ENCODE peak calls at places on chromosomes 11 and 22, in six cellular contexts. One of them, this sample, is unnamed.

GRCh38 chr11:2102132-2102882 is 36.9 kb downstream of the IGF2 start:
- DNase-seq in sigmoid colon: peak; percentile 48
- DNase-seq in stomach: no peak
- DNase-seq in GM12878: no peak
- DNase-seq in breast epithelium: peak; percentile 36
- DNase-seq in HepG2: peak; percentile 71
- DNase-seq in this sample: no peak

GRCh38 chr11:124746621-124747243 is 5.3 kb downstream of the VSIG2 start:
- DNase-seq in stomach: peak; percentile 93
- DNase-seq in sigmoid colon: no peak
- DNase-seq in breast epithelium: peak; percentile 81
- DNase-seq in GM12878: peak; percentile 53
- DNase-seq in HepG2: peak; percentile 89
- DNase-seq in this sample: peak; percentile 94

GRCh38 chr11:70836071-70836470 is 416.3 kb downstream of the SHANK2 start:
- DNase-seq in HepG2: no peak
- DNase-seq in GM12878: no peak
- DNase-seq in stomach: no peak
- DNase-seq in breast epithelium: no peak
- DNase-seq in sigmoid colon: no peak
- DNase-seq in this sample: no peak

GRCh38 chr22:50303848-50304527 is 3.5 kb downstream of the PLXNB2 start:
- DNase-seq in HepG2: peak; percentile 23
- DNase-seq in GM12878: no peak
- DNase-seq in breast epithelium: no peak
- DNase-seq in stomach: peak; percentile 79
- DNase-seq in sigmoid colon: peak; percentile 88
- DNase-seq in this sample: peak; percentile 72

GRCh38 chr11:118046051-118046963 is 30.6 kb upstream of the TMPRSS4 start:
- DNase-seq in stomach: no peak
- DNase-seq in sigmoid colon: no peak
- DNase-seq in breast epithelium: no peak
- DNase-seq in GM12878: peak; percentile 44
- DNase-seq in HepG2: no peak
- DNase-seq in this sample: no peak

GRCh38 chr11:120750647-120751419 is 239.3 kb downstream of the GRIK4 start:
- DNase-seq in sigmoid colon: no peak
- DNase-seq in stomach: no peak
- DNase-seq in HepG2: no peak
- DNase-seq in GM12878: no peak
- DNase-seq in breast epithelium: no peak
- DNase-seq in this sample: no peak

GRCh38 chr22:44330727-44331660 is 18.2 kb upstream of the SHISAL1 start:
- DNase-seq in stomach: no peak
- DNase-seq in HepG2: no peak
- DNase-seq in sigmoid colon: peak; percentile 66
- DNase-seq in GM12878: no peak
- DNase-seq in breast epithelium: no peak
- DNase-seq in this sample: no peak

GRCh38 chr11:69642913-69643632 is 2.1 kb downstream of the CCND1 start:
- DNase-seq in sigmoid colon: peak; percentile 86
- DNase-seq in HepG2: peak; percentile 50
- DNase-seq in breast epithelium: peak; percentile 76
- DNase-seq in GM12878: no peak
- DNase-seq in stomach: peak; percentile 85
- DNase-seq in this sample: peak; percentile 86

GRCh38 chr22:29907753-29908515 is 25.0 kb downstream of the MTMR3 start:
- DNase-seq in HepG2: peak; percentile 75
- DNase-seq in breast epithelium: peak; percentile 75
- DNase-seq in sigmoid colon: peak; percentile 73
- DNase-seq in GM12878: no peak
- DNase-seq in stomach: peak; percentile 92
- DNase-seq in this sample: peak; percentile 86

GRCh38 chr11:106961048-106961447 is 57.2 kb downstream of the GUCY1A2 start:
- DNase-seq in stomach: no peak
- DNase-seq in HepG2: no peak
- DNase-seq in breast epithelium: no peak
- DNase-seq in sigmoid colon: no peak
- DNase-seq in GM12878: no peak
- DNase-seq in this sample: no peak

GRCh38 chr22:27779650-27780049 is 21.9 kb downstream of the MN1 start:
- DNase-seq in sigmoid colon: no peak
- DNase-seq in HepG2: no peak
- DNase-seq in breast epithelium: no peak
- DNase-seq in stomach: no peak
- DNase-seq in GM12878: no peak
- DNase-seq in this sample: no peak

GRCh38 chr11:32527776-32528175 is 55.9 kb upstream of the EIF3M start:
- DNase-seq in sigmoid colon: no peak
- DNase-seq in breast epithelium: no peak
- DNase-seq in stomach: no peak
- DNase-seq in GM12878: no peak
- DNase-seq in HepG2: no peak
- DNase-seq in this sample: no peak

GRCh38 chr11:121105063-121105480 is 4.0 kb downstream of the TECTA start:
- DNase-seq in stomach: no peak
- DNase-seq in HepG2: no peak
- DNase-seq in breast epithelium: no peak
- DNase-seq in sigmoid colon: peak; percentile 85
- DNase-seq in GM12878: no peak
- DNase-seq in this sample: no peak

GRCh38 chr11:69211540-69212120 is 55.9 kb downstream of the SMIM38 start:
- DNase-seq in stomach: no peak
- DNase-seq in GM12878: no peak
- DNase-seq in breast epithelium: peak; percentile 41
- DNase-seq in sigmoid colon: peak; percentile 36
- DNase-seq in HepG2: no peak
- DNase-seq in this sample: no peak

GRCh38 chr22:24995649-24996180 is 43.2 kb downstream of the KIAA1671 start:
- DNase-seq in HepG2: no peak
- DNase-seq in stomach: no peak
- DNase-seq in breast epithelium: no peak
- DNase-seq in GM12878: no peak
- DNase-seq in sigmoid colon: no peak
- DNase-seq in this sample: no peak

GRCh38 chr11:28983780-28984179 is 875.6 kb downstream of the METTL15 start:
- DNase-seq in stomach: no peak
- DNase-seq in sigmoid colon: no peak
- DNase-seq in HepG2: no peak
- DNase-seq in breast epithelium: no peak
- DNase-seq in GM12878: no peak
- DNase-seq in this sample: no peak

GRCh38 chr22:29014773-29015172 is 46.9 kb downstream of the C22orf31 start:
- DNase-seq in breast epithelium: no peak
- DNase-seq in sigmoid colon: no peak
- DNase-seq in GM12878: no peak
- DNase-seq in stomach: no peak
- DNase-seq in HepG2: no peak
- DNase-seq in this sample: no peak

GRCh38 chr11:27541790-27542189 is 35.2 kb upstream of the LIN7C start:
- DNase-seq in sigmoid colon: no peak
- DNase-seq in stomach: no peak
- DNase-seq in GM12878: no peak
- DNase-seq in breast epithelium: no peak
- DNase-seq in HepG2: no peak
- DNase-seq in this sample: no peak

GRCh38 chr22:20080445-20080775 is 369 bp downstream of the DGCR8 start:
- DNase-seq in breast epithelium: no peak
- DNase-seq in sigmoid colon: peak; percentile 84
- DNase-seq in GM12878: no peak
- DNase-seq in HepG2: peak; percentile 23
- DNase-seq in stomach: peak; percentile 62
- DNase-seq in this sample: peak; percentile 71

GRCh38 chr11:134662629-134663360 is 250.8 kb upstream of the B3GAT1 start:
- DNase-seq in stomach: peak; percentile 20
- DNase-seq in GM12878: no peak
- DNase-seq in breast epithelium: no peak
- DNase-seq in HepG2: no peak
- DNase-seq in sigmoid colon: peak; percentile 32
- DNase-seq in this sample: no peak

GRCh38 chr22:19497245-19497644 is 17.5 kb downstream of the CDC45 start:
- DNase-seq in HepG2: no peak
- DNase-seq in GM12878: no peak
- DNase-seq in stomach: no peak
- DNase-seq in sigmoid colon: no peak
- DNase-seq in breast epithelium: no peak
- DNase-seq in this sample: no peak

GRCh38 chr11:64372802-64373597 is 14.0 kb downstream of the RPS6KA4 start:
- DNase-seq in breast epithelium: no peak
- DNase-seq in sigmoid colon: no peak
- DNase-seq in HepG2: peak; percentile 51
- DNase-seq in stomach: no peak
- DNase-seq in GM12878: no peak
- DNase-seq in this sample: no peak

DNA sequence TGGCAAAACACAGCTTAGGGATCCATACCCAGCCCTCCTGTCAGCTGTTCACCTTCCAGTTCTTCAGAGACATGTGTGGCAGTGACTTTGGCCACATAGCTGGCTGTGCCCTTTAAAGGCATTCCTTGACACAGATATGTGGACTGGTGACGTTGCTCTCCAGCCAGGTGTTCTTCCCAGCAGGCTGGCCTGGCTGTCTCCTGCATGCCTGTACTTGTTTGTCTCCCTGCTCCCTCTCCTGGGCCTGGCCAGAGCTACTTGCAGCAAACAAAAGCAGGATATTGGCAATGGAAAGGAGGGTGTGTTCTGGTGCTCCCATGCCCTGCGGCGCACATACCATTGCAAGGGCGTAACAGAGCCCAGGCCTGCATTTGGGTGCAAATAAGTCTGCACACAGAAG is 38.3 kb downstream of the PIK3IP1 start:
- DNase-seq in GM12878: no peak
- DNase-seq in stomach: peak; percentile 89
- DNase-seq in HepG2: peak; percentile 16
- DNase-seq in breast epithelium: peak; percentile 88
- DNase-seq in sigmoid colon: peak; percentile 39
- DNase-seq in this sample: peak; percentile 73
- TF ChIP-seq POLR2AphosphoS5 in GM12878: no peak
- TF ChIP-seq POLR2AphosphoS5 in stomach: peak; percentile 57
- TF ChIP-seq POLR2AphosphoS5 in HepG2: no peak
- TF ChIP-seq POLR2AphosphoS5 in breast epithelium: peak; percentile 77
- TF ChIP-seq POLR2AphosphoS5 in sigmoid colon: no peak
- TF ChIP-seq POLR2AphosphoS5 in this sample: no peak

DNA sequence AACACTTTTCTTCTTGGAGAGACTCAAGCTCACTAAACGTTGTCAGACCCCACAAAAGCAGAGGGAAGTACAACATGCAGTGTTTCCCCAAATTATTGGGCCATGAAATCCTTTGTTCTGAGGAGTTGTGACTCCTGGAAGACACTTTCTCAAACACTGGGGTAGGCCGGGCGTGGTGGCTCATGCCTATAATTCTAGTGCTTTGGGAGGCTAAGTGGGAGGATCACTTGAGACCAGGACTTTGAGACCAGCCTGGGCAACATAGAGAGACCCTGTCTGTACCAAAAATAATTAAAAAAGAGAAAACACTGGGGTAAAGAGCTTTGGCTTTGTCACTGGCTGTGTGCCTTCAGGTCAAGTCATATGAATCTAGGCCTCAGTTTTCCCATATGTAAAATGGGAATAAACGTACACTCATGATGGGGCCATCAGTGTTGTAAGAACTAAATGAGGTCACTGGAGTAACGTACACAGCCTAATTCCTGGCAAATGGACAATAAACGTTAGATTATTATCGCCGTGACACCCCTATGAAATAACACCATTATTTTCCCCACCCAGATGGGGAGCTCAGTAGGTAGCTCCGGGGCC is 92.0 kb downstream of the RRM1 start:
- DNase-seq in stomach: no peak
- DNase-seq in HepG2: no peak
- DNase-seq in GM12878: no peak
- DNase-seq in breast epithelium: no peak
- DNase-seq in sigmoid colon: no peak
- DNase-seq in this sample: no peak
- H3K4me3 ChIP-seq in stomach: peak overlapping the region; percentile 62
- H3K4me3 ChIP-seq in HepG2: peak overlapping the region; percentile 74
- H3K4me3 ChIP-seq in GM12878: peak overlapping the region; percentile 64
- H3K4me3 ChIP-seq in breast epithelium: peak overlapping the region; percentile 68
- H3K4me3 ChIP-seq in sigmoid colon: peak overlapping the region; percentile 65
- H3K4me3 ChIP-seq in this sample: peak overlapping the region; percentile 60

DNA sequence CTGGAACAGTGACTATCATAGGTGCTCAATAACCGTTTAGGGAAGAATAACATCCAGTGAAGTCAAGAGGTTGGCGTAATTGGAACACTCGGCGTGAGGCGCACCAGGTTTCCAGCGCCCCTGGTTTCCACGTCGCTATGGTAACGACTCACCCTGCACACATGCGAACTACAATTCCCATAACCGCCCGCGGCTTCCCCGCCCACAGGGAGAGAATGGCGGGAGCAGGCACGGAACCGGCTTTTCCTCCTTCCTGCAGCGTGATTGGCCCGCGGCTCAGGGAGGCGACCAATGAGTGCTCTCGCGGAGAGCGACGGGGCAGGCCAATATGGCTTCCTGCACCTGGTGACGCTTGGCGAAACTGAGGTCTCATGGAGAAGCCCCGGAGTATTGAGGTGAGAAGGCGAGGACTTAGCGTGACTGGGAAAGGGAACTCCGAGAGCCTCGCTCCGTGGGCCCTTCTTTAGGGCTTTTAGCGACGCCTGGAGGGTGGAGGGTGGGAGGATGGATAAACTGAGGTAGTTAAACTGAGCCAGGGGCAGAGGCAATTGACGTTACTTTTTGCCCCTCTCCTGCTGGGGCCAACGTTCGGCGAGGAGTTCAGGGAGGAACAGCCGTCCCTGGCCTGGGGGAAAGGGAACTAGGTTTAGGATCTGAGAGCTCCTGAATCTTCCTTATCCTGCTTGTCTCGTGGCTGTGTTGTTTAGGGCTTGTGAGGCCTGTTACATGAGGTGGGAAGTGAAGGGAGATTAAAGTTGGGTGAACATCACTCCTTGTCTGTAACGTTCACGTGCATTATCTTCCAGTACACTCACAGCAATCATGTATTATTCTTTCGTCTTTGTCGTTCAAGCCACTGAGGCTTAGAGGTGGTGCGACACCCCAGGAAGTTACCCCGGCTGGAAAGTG is at the start of gene L3MBTL2:
- DNase-seq in GM12878: peak; percentile 88
- DNase-seq in stomach: peak; percentile 98
- DNase-seq in HepG2: peak; percentile 95
- DNase-seq in breast epithelium: peak; percentile 98
- DNase-seq in sigmoid colon: peak; percentile 99
- DNase-seq in this sample: peak; percentile 98
- TF ChIP-seq POLR2A in GM12878: peak; percentile 88
- TF ChIP-seq POLR2A in stomach: no peak
- TF ChIP-seq POLR2A in HepG2: peak; percentile 80
- TF ChIP-seq POLR2A in breast epithelium: peak; percentile 32
- TF ChIP-seq POLR2A in sigmoid colon: peak; percentile 61
- TF ChIP-seq POLR2A in this sample: peak; percentile 46

DNA sequence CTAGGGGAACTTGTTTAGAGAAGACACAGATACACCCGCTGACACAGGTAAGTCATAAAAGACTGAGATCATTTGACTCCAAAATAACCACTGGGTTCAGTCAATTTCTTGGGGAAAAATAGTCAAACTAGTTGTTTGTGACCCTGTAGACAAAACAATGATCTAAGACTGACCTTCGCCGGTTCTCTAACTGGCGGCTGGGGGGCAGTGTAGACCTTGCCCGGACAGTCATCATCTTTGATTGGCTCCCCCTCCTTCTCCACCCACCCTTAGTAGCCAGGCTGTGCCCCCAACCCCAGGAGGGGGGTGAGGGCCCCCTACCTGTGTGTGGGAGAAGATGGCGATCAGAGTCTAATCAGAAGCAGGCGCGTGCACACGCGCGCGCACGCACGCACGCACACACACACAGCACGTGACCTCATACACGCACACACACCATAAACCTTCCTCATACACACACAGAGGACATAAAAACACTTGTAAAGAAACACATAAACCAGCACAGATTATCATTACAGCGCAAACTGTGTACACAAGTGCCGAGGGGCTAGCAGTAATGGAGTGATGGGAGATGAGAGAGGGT is 12.4 kb downstream of the NECTIN1 start:
- DNase-seq in stomach: no peak
- DNase-seq in sigmoid colon: no peak
- DNase-seq in breast epithelium: no peak
- DNase-seq in HepG2: no peak
- DNase-seq in GM12878: no peak
- DNase-seq in this sample: no peak
- TF ChIP-seq POLR2AphosphoS5 in stomach: no peak
- TF ChIP-seq POLR2AphosphoS5 in sigmoid colon: no peak
- TF ChIP-seq POLR2AphosphoS5 in breast epithelium: no peak
- TF ChIP-seq POLR2AphosphoS5 in HepG2: no peak
- TF ChIP-seq POLR2AphosphoS5 in GM12878: no peak
- TF ChIP-seq POLR2AphosphoS5 in this sample: no peak